ENCODE peak calls at places on chromosome 9, in nine cellular contexts. One of them, this sample, is unnamed.

GRCh38 chr9:22214497-22215031 is 205.5 kb upstream of the CDKN2B start:
- DNase-seq in Peyer's patch: no peak
- DNase-seq in gastrocnemius medialis: no peak
- DNase-seq in bronchial epithelial cell: peak; percentile 70
- DNase-seq in psoas muscle: no peak
- DNase-seq in breast epithelium: no peak
- DNase-seq in sigmoid colon: no peak
- DNase-seq in ovary: no peak
- DNase-seq in H9: no peak
- DNase-seq in this sample: no peak

GRCh38 chr9:85738509-85738908 is 3.2 kb downstream of the AGTPBP1 start:
- DNase-seq in Peyer's patch: no peak
- DNase-seq in gastrocnemius medialis: no peak
- DNase-seq in bronchial epithelial cell: no peak
- DNase-seq in psoas muscle: no peak
- DNase-seq in breast epithelium: no peak
- DNase-seq in sigmoid colon: no peak
- DNase-seq in ovary: no peak
- DNase-seq in H9: no peak
- DNase-seq in this sample: no peak

GRCh38 chr9:111052831-111053230 is 14.6 kb upstream of the LPAR1 start:
- DNase-seq in Peyer's patch: no peak
- DNase-seq in gastrocnemius medialis: no peak
- DNase-seq in bronchial epithelial cell: peak; percentile 82
- DNase-seq in psoas muscle: no peak
- DNase-seq in breast epithelium: no peak
- DNase-seq in sigmoid colon: no peak
- DNase-seq in ovary: no peak
- DNase-seq in H9: no peak
- DNase-seq in this sample: no peak

GRCh38 chr9:7172445-7173115 is 414.8 kb downstream of the KDM4C start:
- DNase-seq in Peyer's patch: no peak
- DNase-seq in gastrocnemius medialis: no peak
- DNase-seq in bronchial epithelial cell: no peak
- DNase-seq in psoas muscle: no peak
- DNase-seq in breast epithelium: no peak
- DNase-seq in sigmoid colon: no peak
- DNase-seq in ovary: no peak
- DNase-seq in H9: no peak
- DNase-seq in this sample: no peak

GRCh38 chr9:112582863-112583262 is 96.2 kb downstream of the KIAA1958 start:
- DNase-seq in Peyer's patch: no peak
- DNase-seq in gastrocnemius medialis: no peak
- DNase-seq in bronchial epithelial cell: no peak
- DNase-seq in psoas muscle: no peak
- DNase-seq in breast epithelium: no peak
- DNase-seq in sigmoid colon: no peak
- DNase-seq in ovary: no peak
- DNase-seq in H9: no peak
- DNase-seq in this sample: no peak

GRCh38 chr9:136855461-136856077 is 3.4 kb downstream of the MAMDC4 start:
- DNase-seq in Peyer's patch: peak; percentile 44
- DNase-seq in gastrocnemius medialis: no peak
- DNase-seq in bronchial epithelial cell: no peak
- DNase-seq in psoas muscle: no peak
- DNase-seq in breast epithelium: no peak
- DNase-seq in sigmoid colon: no peak
- DNase-seq in ovary: peak; percentile 36
- DNase-seq in H9: no peak
- DNase-seq in this sample: no peak

GRCh38 chr9:112401175-112401815 is 21.4 kb downstream of the HSDL2 start:
- DNase-seq in Peyer's patch: no peak
- DNase-seq in gastrocnemius medialis: no peak
- DNase-seq in bronchial epithelial cell: no peak
- DNase-seq in psoas muscle: no peak
- DNase-seq in breast epithelium: no peak
- DNase-seq in sigmoid colon: no peak
- DNase-seq in ovary: no peak
- DNase-seq in H9: no peak
- DNase-seq in this sample: no peak

GRCh38 chr9:33250458-33250995 is 10.6 kb downstream of the SPINK4 start:
- DNase-seq in Peyer's patch: peak; percentile 40
- DNase-seq in gastrocnemius medialis: no peak
- DNase-seq in bronchial epithelial cell: peak; percentile 78
- DNase-seq in psoas muscle: no peak
- DNase-seq in breast epithelium: no peak
- DNase-seq in sigmoid colon: peak; percentile 38
- DNase-seq in ovary: no peak
- DNase-seq in H9: no peak
- DNase-seq in this sample: no peak

GRCh38 chr9:134325096-134325812 is 1.0 kb upstream of the RXRA start:
- DNase-seq in Peyer's patch: no peak
- DNase-seq in gastrocnemius medialis: no peak
- DNase-seq in bronchial epithelial cell: peak; percentile 44
- DNase-seq in psoas muscle: peak; percentile 65
- DNase-seq in breast epithelium: peak; percentile 70
- DNase-seq in sigmoid colon: peak; percentile 81
- DNase-seq in ovary: peak; percentile 71
- DNase-seq in H9: no peak
- DNase-seq in this sample: no peak

GRCh38 chr9:118929317-118929716 is 439.9 kb downstream of the BRINP1 start:
- DNase-seq in Peyer's patch: no peak
- DNase-seq in gastrocnemius medialis: peak; percentile 16
- DNase-seq in bronchial epithelial cell: peak; percentile 3
- DNase-seq in psoas muscle: no peak
- DNase-seq in breast epithelium: no peak
- DNase-seq in sigmoid colon: no peak
- DNase-seq in ovary: no peak
- DNase-seq in H9: no peak
- DNase-seq in this sample: no peak

DNA sequence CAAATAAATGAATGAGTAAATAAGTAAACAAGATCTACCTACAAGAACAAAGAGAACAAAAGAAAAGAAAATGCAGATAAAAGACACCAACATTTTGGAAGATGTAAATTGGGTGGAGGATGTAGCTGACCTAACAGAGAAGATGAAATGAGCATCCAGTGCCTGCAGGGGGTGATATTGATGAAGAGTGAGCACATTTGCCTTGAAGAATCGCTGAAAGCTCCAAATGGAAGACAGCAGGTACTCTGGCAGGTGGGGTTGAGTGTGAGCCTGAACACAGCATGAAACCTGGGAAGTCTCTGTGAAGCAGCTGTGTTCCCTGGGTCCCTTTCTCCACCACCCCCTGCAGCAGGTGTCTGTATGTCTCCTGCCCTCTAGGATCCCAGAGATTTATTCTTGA is 125.6 kb downstream of the NXNL2 start:
- DNase-seq in Peyer's patch: no peak
- DNase-seq in gastrocnemius medialis: no peak
- DNase-seq in bronchial epithelial cell: peak; percentile 49
- DNase-seq in psoas muscle: no peak
- DNase-seq in breast epithelium: no peak
- DNase-seq in sigmoid colon: no peak
- DNase-seq in ovary: no peak
- DNase-seq in H9: peak; percentile 64
- DNase-seq in this sample: no peak
- TF ChIP-seq CTCF in Peyer's patch: no peak
- TF ChIP-seq CTCF in gastrocnemius medialis: no peak
- TF ChIP-seq CTCF in bronchial epithelial cell: peak; percentile 64
- TF ChIP-seq CTCF in psoas muscle: no peak
- TF ChIP-seq CTCF in breast epithelium: no peak
- TF ChIP-seq CTCF in sigmoid colon: no peak
- TF ChIP-seq CTCF in ovary: no peak
- TF ChIP-seq CTCF in H9: peak; percentile 73
- TF ChIP-seq CTCF in this sample: peak; percentile 23

GRCh38 chr9:37425298-37425752 is 2.8 kb downstream of the GRHPR start:
- DNase-seq in Peyer's patch: no peak
- DNase-seq in gastrocnemius medialis: no peak
- DNase-seq in bronchial epithelial cell: no peak
- DNase-seq in psoas muscle: no peak
- DNase-seq in breast epithelium: no peak
- DNase-seq in sigmoid colon: no peak
- DNase-seq in ovary: no peak
- DNase-seq in H9: no peak
- DNase-seq in this sample: no peak
- H3K27me3 ChIP-seq in Peyer's patch: no peaks in the 10 kb centered on the region
- H3K27me3 ChIP-seq in gastrocnemius medialis: no peaks in the 10 kb centered on the region
- H3K27me3 ChIP-seq in bronchial epithelial cell: no peaks in the 10 kb centered on the region
- H3K27me3 ChIP-seq in psoas muscle: no peaks in the 10 kb centered on the region
- H3K27me3 ChIP-seq in breast epithelium: no peaks in the 10 kb centered on the region
- H3K27me3 ChIP-seq in sigmoid colon: no peaks in the 10 kb centered on the region
- H3K27me3 ChIP-seq in ovary: no peaks in the 10 kb centered on the region
- H3K27me3 ChIP-seq in H9: no peaks in the 10 kb centered on the region
- H3K27me3 ChIP-seq in this sample: no peaks in the 10 kb centered on the region

GRCh38 chr9:80951675-80952074 is 737.7 kb downstream of the TLE1 start:
- DNase-seq in Peyer's patch: no peak
- DNase-seq in gastrocnemius medialis: no peak
- DNase-seq in bronchial epithelial cell: no peak
- DNase-seq in psoas muscle: no peak
- DNase-seq in breast epithelium: no peak
- DNase-seq in sigmoid colon: no peak
- DNase-seq in ovary: no peak
- DNase-seq in H9: no peak
- DNase-seq in this sample: no peak

GRCh38 chr9:80954521-80954920 is 734.8 kb downstream of the TLE1 start:
- DNase-seq in Peyer's patch: no peak
- DNase-seq in gastrocnemius medialis: no peak
- DNase-seq in bronchial epithelial cell: no peak
- DNase-seq in psoas muscle: no peak
- DNase-seq in breast epithelium: no peak
- DNase-seq in sigmoid colon: no peak
- DNase-seq in ovary: no peak
- DNase-seq in H9: no peak
- DNase-seq in this sample: no peak

GRCh38 chr9:80948107-80948506 is 741.2 kb downstream of the TLE1 start:
- DNase-seq in Peyer's patch: no peak
- DNase-seq in gastrocnemius medialis: no peak
- DNase-seq in bronchial epithelial cell: no peak
- DNase-seq in psoas muscle: no peak
- DNase-seq in breast epithelium: no peak
- DNase-seq in sigmoid colon: no peak
- DNase-seq in ovary: no peak
- DNase-seq in H9: no peak
- DNase-seq in this sample: no peak

GRCh38 chr9:80952523-80952922 is 736.8 kb downstream of the TLE1 start:
- DNase-seq in Peyer's patch: no peak
- DNase-seq in gastrocnemius medialis: no peak
- DNase-seq in bronchial epithelial cell: no peak
- DNase-seq in psoas muscle: no peak
- DNase-seq in breast epithelium: no peak
- DNase-seq in sigmoid colon: no peak
- DNase-seq in ovary: no peak
- DNase-seq in H9: no peak
- DNase-seq in this sample: no peak

DNA sequence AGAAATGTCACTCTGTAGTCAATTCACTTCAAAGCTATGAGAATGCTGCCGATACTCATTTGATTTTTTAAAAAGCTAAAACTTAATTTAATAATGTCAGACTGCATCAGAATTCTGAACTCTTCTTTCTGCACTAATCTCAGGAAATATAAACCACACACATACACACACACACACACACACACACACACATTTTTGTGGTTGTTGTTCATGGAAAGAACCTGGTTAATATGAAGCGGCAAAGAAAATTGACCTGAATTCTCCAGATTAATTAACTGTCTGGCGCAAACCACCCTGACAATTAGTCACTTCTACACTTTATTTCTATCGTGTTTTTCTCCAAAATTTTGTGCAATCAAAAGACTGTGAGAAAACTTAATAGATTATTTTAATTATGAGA is 740.5 kb downstream of the TLE1 start:
- DNase-seq in Peyer's patch: no peak
- DNase-seq in gastrocnemius medialis: no peak
- DNase-seq in bronchial epithelial cell: no peak
- DNase-seq in psoas muscle: no peak
- DNase-seq in breast epithelium: no peak
- DNase-seq in sigmoid colon: no peak
- DNase-seq in ovary: no peak
- DNase-seq in H9: no peak
- DNase-seq in this sample: no peak
- TF ChIP-seq CTCF in Peyer's patch: no peak
- TF ChIP-seq CTCF in gastrocnemius medialis: no peak
- TF ChIP-seq CTCF in bronchial epithelial cell: no peak
- TF ChIP-seq CTCF in psoas muscle: no peak
- TF ChIP-seq CTCF in breast epithelium: no peak
- TF ChIP-seq CTCF in sigmoid colon: no peak
- TF ChIP-seq CTCF in ovary: no peak
- TF ChIP-seq CTCF in H9: no peak
- TF ChIP-seq CTCF in this sample: no peak

GRCh38 chr9:29214162-29214520 is 1640.9 kb upstream of the C9orf72 start:
- DNase-seq in Peyer's patch: no peak
- DNase-seq in gastrocnemius medialis: no peak
- DNase-seq in bronchial epithelial cell: no peak
- DNase-seq in psoas muscle: no peak
- DNase-seq in breast epithelium: no peak
- DNase-seq in sigmoid colon: no peak
- DNase-seq in ovary: no peak
- DNase-seq in H9: peak; percentile 85
- DNase-seq in this sample: no peak
- H3K27me3 ChIP-seq in Peyer's patch: no peaks in the 10 kb centered on the region
- H3K27me3 ChIP-seq in gastrocnemius medialis: peaks cover 23% of the 10 kb centered on the region
- H3K27me3 ChIP-seq in bronchial epithelial cell: peaks cover 37% of the 10 kb centered on the region
- H3K27me3 ChIP-seq in psoas muscle: peaks cover 53% of the 10 kb centered on the region
- H3K27me3 ChIP-seq in breast epithelium: peaks cover 62% of the 10 kb centered on the region
- H3K27me3 ChIP-seq in sigmoid colon: peaks cover 63% of the 10 kb centered on the region
- H3K27me3 ChIP-seq in ovary: no peaks in the 10 kb centered on the region
- H3K27me3 ChIP-seq in H9: peaks cover 5% of the 10 kb centered on the region
- H3K27me3 ChIP-seq in this sample: peaks cover 12% of the 10 kb centered on the region

DNA sequence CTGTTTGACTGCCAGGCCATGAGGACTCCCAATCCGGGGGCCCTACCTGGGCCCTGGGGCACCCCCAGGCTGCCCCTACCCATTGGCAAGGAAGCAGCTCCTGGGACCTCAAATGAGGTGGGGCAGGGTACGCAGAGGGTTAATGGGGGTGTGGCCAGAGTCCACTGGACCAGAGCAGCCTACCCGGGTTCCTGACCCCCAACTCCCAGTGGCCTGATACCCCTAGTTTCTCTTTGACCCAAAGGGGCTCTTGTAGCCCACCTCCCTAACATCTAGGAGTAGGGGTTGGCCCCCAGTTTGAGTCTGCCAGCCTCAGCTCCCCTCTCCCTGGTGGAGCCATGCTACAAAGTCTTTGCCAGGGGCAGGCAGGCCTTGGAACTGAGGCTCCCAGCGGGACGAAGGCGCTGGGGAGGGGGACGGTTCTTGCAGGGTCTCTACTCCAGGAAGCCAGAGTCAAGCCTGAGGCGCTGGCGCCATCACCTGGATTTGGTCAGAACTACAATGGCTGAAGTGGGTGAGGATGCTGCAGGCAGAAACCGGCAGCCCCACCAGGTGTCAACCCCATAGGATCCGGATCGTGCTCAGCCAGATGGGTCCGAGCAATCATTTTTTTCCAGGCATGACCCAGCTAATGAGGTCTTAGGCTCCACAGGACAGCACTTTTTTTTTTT is 8.4 kb upstream of the CERCAM start:
- DNase-seq in Peyer's patch: peak; percentile 56
- DNase-seq in gastrocnemius medialis: no peak
- DNase-seq in bronchial epithelial cell: peak; percentile 29
- DNase-seq in psoas muscle: peak; percentile 36
- DNase-seq in breast epithelium: no peak
- DNase-seq in sigmoid colon: no peak
- DNase-seq in ovary: no peak
- DNase-seq in H9: peak; percentile 95
- DNase-seq in this sample: no peak
- TF ChIP-seq CTCF in Peyer's patch: peak; percentile 48
- TF ChIP-seq CTCF in gastrocnemius medialis: peak; percentile 65
- TF ChIP-seq CTCF in bronchial epithelial cell: peak; percentile 67
- TF ChIP-seq CTCF in psoas muscle: peak; percentile 59
- TF ChIP-seq CTCF in breast epithelium: peak; percentile 20
- TF ChIP-seq CTCF in sigmoid colon: no peak
- TF ChIP-seq CTCF in ovary: no peak
- TF ChIP-seq CTCF in H9: peak; percentile 96
- TF ChIP-seq CTCF in this sample: peak; percentile 66

This sample was measured in right atrium auricular region.